ENCODE peak calls at places on chromosomes 7 and 10, in nine cellular contexts. V is OCI-LY7, Q is ovary, W is mammary epithelial cell, I is IMR-90, B is left ventricle myocardium inferior, O is transverse colon, K is adrenal gland, S is colonic mucosa. M is an unnamed sample. For H3K4me1, the result is how much of the 10 kb centered on the place peaks cover.

GRCh38 chr10:105785721-105786120 is 1144.6 kb downstream of the SORCS3 start:
- DNase-seq in O (no peak), V (no peak), W (peak), Q (no peak), I (no peak), S (no peak), K (no peak), B (no peak), M (no peak)

GRCh38 chr10:68385740-68386139 is 21.3 kb downstream of the RUFY2 start:
- DNase-seq in K (no peak), O (no peak), I (no peak), Q (no peak), V (no peak), W (no peak), B (no peak), S (no peak), M (no peak)

GRCh38 chr7:23653942-23654341 is 26.1 kb upstream of the FAM221A start:
- DNase-seq in Q (no peak), B (no peak), V (no peak), K (no peak), O (no peak), S (no peak), I (no peak), W (no peak), M (no peak)

GRCh38 chr7:80053098-80053497 is 81.5 kb upstream of the GNAI1 start:
- DNase-seq in K (no peak), W (no peak), V (no peak), S (no peak), Q (no peak), I (no peak), O (no peak), B (no peak), M (no peak)

GRCh38 chr7:86926732-86927131 is 132.7 kb downstream of the ELAPOR2 start:
- DNase-seq in K (peak), B (no peak), Q (no peak), O (no peak), W (peak), V (peak), S (peak), I (peak), M (peak)

GRCh38 chr10:48656241-48656921 is 28.3 kb upstream of the WDFY4 start:
- DNase-seq in I (peak), W (peak), O (peak), K (peak), V (peak), Q (peak), S (peak), B (peak), M (peak)

GRCh38 chr7:134454277-134454676 is 4.6 kb downstream of the AKR1B1 start:
- DNase-seq in O (no peak), W (no peak), Q (no peak), K (no peak), I (peak), S (no peak), B (no peak), V (no peak), M (peak)

GRCh38 chr7:25847331-25848070 is 304.5 kb upstream of the NFE2L3 start:
- DNase-seq in I (peak), S (no peak), O (no peak), W (no peak), B (no peak), V (no peak), Q (no peak), K (no peak), M (no peak)

GRCh38 chr10:63166742-63167258 is 33.7 kb downstream of the NRBF2 start:
- DNase-seq in K (peak), B (no peak), W (peak), V (peak), Q (no peak), S (peak), I (peak), O (no peak), M (no peak)

GRCh38 chr10:117214401-117214800 is 17.1 kb downstream of the KCNK18 start:
- DNase-seq in S (no peak), O (no peak), K (no peak), B (no peak), W (peak), I (peak), Q (no peak), V (no peak), M (no peak)

GRCh38 chr7:128115821-128116723 is 84.8 kb upstream of the LRRC4 start:
- DNase-seq in I (no peak), W (no peak), B (no peak), V (no peak), Q (no peak), K (no peak), O (no peak), S (peak), M (no peak)

GRCh38 chr7:45402480-45403218 is 171.5 kb upstream of the ADCY1 start:
- DNase-seq in S (no peak), W (peak), V (no peak), B (no peak), I (peak), K (no peak), O (no peak), Q (no peak), M (no peak)

GRCh38 chr7:134593530-134594392 is 44.9 kb downstream of the AKR1B15 start:
- DNase-seq in O (peak), V (no peak), W (peak), B (peak), Q (peak), I (peak), S (peak), K (peak), M (no peak)

GRCh38 chr7:127819975-127820778 is 168.2 kb downstream of the SND1 start:
- DNase-seq in Q (no peak), O (no peak), B (no peak), W (peak), V (no peak), S (no peak), I (peak), K (no peak), M (no peak)

GRCh38 chr10:91610444-91610843 is 22.4 kb downstream of the PPP1R3C start:
- DNase-seq in V (no peak), K (no peak), S (no peak), Q (no peak), B (no peak), O (no peak), W (no peak), I (peak), M (no peak)
- H3K4me1 ChIP-seq in V (under half), K (under half), S (under half), Q (under half), B (half or more), O (under half), W (under half), I (under half), M (under half)

GRCh38 chr7:55133630-55134392 is 115.0 kb downstream of the EGFR start:
- DNase-seq in K (no peak), S (no peak), I (peak), Q (no peak), O (no peak), V (no peak), W (peak), B (peak), M (no peak)

GRCh38 chr7:55132550-55132889 is 113.7 kb downstream of the EGFR start:
- DNase-seq in Q (no peak), K (no peak), I (no peak), V (no peak), B (no peak), S (no peak), W (no peak), O (no peak), M (no peak)

GRCh38 chr7:55132890-55133551 is 114.2 kb downstream of the EGFR start:
- DNase-seq in Q (no peak), W (peak), O (peak), S (no peak), B (no peak), K (no peak), I (peak), V (no peak), M (no peak)

GRCh38 chr7:55135462-55135861 is 116.6 kb downstream of the EGFR start:
- DNase-seq in W (no peak), V (no peak), Q (no peak), O (no peak), K (no peak), B (no peak), S (no peak), I (no peak), M (no peak)

GRCh38 chr7:55134786-55135185 is 116.0 kb downstream of the EGFR start:
- DNase-seq in W (no peak), K (no peak), B (no peak), O (no peak), S (no peak), Q (no peak), V (no peak), I (peak), M (no peak)
- H3K4me1 ChIP-seq in W (half or more), K (under half), B (half or more), O (under half), S (under half), Q (under half), V (under half), I (under half), M (under half)

GRCh38 chr10:79405995-79406515 is 39.4 kb downstream of the ZCCHC24 start:
- DNase-seq in S (no peak), V (no peak), K (no peak), W (no peak), B (no peak), O (no peak), I (no peak), Q (no peak), M (no peak)

GRCh38 chr10:79406683-79407396 is 38.6 kb downstream of the ZCCHC24 start:
- DNase-seq in Q (no peak), V (no peak), O (no peak), S (no peak), W (no peak), K (no peak), B (no peak), I (no peak), M (no peak)

GRCh38 chr10:79407811-79408795 is 37.3 kb downstream of the ZCCHC24 start:
- DNase-seq in S (no peak), K (no peak), V (no peak), O (peak), Q (peak), B (peak), W (no peak), I (peak), M (no peak)

GRCh38 chr10:79409038-79410035 is 36.1 kb downstream of the ZCCHC24 start:
- DNase-seq in O (no peak), B (no peak), V (no peak), I (no peak), Q (no peak), S (no peak), W (no peak), K (no peak), M (no peak)

DNA sequence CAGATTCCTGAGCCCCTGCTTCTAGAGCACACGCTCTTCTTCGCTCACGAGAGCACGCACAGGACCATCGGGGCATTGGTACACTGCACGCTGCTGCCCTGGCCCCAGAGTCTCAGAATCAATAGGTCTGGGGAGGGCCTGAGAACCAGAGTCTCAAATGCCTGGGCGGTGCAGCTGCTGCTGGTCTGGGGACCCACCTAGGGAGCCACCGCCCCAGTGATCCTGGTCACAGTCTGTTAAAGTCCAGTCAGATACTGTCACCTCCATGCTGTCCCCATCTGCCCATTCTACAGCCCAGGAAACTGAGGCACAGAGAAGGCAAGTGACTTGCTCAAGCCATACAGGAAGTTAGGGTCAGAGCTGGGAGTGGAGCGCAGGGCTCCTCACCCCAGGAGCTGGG is 38.0 kb downstream of the ZCCHC24 start:
- DNase-seq in I (no peak), W (no peak), O (no peak), S (no peak), B (no peak), K (no peak), Q (no peak), V (no peak), M (no peak)
- H3K4me1 ChIP-seq in I (half or more), W (under half), O (half or more), S (under half), B (under half), K (under half), Q (half or more), V (under half), M (under half)

DNA sequence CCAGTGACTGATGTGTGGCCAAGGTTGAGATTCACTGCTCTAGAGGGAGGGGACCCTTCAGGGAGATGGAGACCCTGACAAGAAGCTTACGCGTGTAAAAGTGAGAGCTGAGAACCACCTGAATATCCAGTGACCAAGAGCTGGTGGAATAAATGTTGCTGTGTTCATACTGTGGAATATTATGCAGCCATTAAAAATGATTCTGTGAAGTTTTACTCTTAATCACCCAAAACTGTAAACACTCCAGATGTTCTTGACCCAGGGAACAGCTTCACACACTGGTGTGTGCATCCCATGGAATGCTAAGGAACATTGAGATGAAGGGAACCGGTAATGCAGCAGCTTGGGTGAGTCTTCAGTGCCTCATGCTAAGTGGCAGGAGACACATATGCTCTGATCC is 4.3 kb upstream of the POLM start:
- DNase-seq in Q (no peak), I (no peak), V (no peak), B (no peak), K (no peak), O (no peak), S (no peak), W (no peak), M (no peak)
- H3K4me1 ChIP-seq in Q (under half), I (under half), V (under half), B (under half), K (under half), O (under half), S (under half), W (under half), M (under half)

GRCh38 chr10:95389176-95389575 is 98.4 kb upstream of the PDLIM1 start:
- DNase-seq in W (no peak), K (no peak), V (no peak), O (no peak), Q (no peak), I (no peak), S (no peak), B (no peak), M (no peak)
- H3K4me1 ChIP-seq in W (under half), K (under half), V (under half), O (under half), Q (under half), I (under half), S (under half), B (half or more), M (under half)

DNA sequence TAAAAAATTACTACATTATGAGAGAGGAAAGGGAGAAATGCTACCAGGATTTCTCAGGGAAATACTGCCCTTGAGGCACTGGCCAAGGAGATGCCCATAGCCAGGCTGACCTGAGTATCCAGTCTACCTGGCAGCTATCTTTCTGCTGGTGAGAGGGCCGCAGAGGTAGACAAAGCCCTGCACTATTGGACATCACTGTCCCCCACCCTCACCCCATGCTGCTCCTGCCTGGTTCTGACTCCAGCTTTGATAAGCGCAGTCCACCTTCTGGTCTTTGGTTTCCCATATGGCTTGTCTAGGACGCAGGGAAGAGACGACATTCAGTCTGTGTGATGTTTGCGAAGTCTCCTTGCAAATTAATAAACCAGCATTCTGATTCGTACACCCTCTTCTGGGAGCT is 3.7 kb downstream of the ITPRIP start:
- DNase-seq in S (peak), W (no peak), I (no peak), Q (no peak), B (no peak), O (no peak), K (no peak), V (no peak), M (no peak)
- H3K4me1 ChIP-seq in S (under half), W (half or more), I (half or more), Q (under half), B (half or more), O (half or more), K (under half), V (half or more), M (half or more)

DNA sequence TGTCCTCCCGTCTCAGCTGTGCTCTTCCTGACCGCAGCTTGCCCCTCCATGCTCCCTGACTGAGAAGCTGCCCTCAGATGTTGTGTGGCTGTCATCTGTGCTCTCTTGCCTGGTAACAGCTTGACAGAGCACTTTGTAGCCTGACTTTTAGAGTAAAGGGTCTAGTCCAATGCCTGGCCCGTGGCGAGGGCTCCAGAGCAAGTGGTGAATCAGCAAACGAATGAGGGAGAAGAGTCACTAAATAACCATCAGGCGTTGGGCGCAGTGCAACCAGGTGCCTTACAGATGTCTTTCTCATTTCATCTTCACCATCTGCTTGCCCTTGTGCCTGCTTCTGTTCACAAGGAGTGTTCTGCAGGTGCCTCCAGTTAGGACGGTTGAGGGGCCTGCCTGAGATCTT is 45.6 kb downstream of the MKI67 start:
- DNase-seq in S (no peak), K (no peak), O (no peak), B (no peak), W (no peak), Q (no peak), V (no peak), I (no peak), M (no peak)
- H3K4me1 ChIP-seq in S (under half), K (under half), O (under half), B (under half), W (under half), Q (under half), V (under half), I (under half), M (under half)

DNA sequence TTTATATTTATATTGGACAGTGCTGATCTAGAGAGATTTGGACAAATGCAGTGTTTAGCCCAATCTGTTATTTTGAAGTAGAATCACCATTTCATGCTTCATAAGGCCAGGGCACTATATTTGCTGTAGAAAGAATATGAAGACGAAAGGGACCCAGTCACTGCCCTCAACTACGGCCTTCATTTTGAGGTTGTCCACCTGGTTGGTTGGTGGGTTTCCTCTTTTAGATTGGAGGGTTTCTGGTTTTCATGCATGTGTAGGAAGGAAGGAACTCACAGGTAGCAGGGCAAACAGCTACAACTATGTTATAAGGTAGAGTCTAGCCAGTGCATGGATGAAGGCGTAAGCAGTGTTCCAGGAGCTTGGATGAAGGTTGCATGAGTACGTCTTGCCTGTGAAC is 56.3 kb downstream of the ARID5B start:
- DNase-seq in V (peak), I (no peak), Q (no peak), W (no peak), S (no peak), K (no peak), O (no peak), B (no peak), M (no peak)
- H3K4me1 ChIP-seq in V (half or more), I (under half), Q (under half), W (under half), S (under half), K (under half), O (under half), B (under half), M (under half)

GRCh38 chr10:132518572-132519381 is 18.8 kb upstream of the INPP5A start:
- DNase-seq in O (peak), Q (peak), B (peak), W (no peak), V (no peak), K (peak), S (peak), I (no peak), M (no peak)

GRCh38 chr10:132515811-132516726 is 21.5 kb upstream of the INPP5A start:
- DNase-seq in O (peak), S (no peak), Q (no peak), V (no peak), W (no peak), I (no peak), B (no peak), K (peak), M (no peak)

GRCh38 chr10:132519382-132520146 is 18.0 kb upstream of the INPP5A start:
- DNase-seq in W (no peak), V (no peak), Q (peak), K (peak), O (peak), B (no peak), I (no peak), S (no peak), M (no peak)

GRCh38 chr10:132516771-132517725 is 20.5 kb upstream of the INPP5A start:
- DNase-seq in B (peak), S (peak), K (peak), I (peak), Q (peak), V (no peak), W (peak), O (peak), M (no peak)

GRCh38 chr10:132517951-132518521 is 19.6 kb upstream of the INPP5A start:
- DNase-seq in W (no peak), O (peak), Q (no peak), V (no peak), K (peak), S (no peak), I (no peak), B (no peak), M (no peak)
- H3K4me1 ChIP-seq in W (under half), O (under half), Q (under half), V (under half), K (under half), S (under half), I (under half), B (half or more), M (under half)

GRCh38 chr10:74075906-74076305 is 74.7 kb downstream of the AP3M1 start:
- DNase-seq in K (no peak), W (no peak), I (no peak), O (no peak), V (no peak), S (no peak), Q (no peak), B (no peak), M (no peak)

GRCh38 chr10:74079028-74079913 is 71.4 kb downstream of the AP3M1 start:
- DNase-seq in V (no peak), B (no peak), S (no peak), I (peak), Q (no peak), W (no peak), K (no peak), O (no peak), M (no peak)

GRCh38 chr10:74078037-74078436 is 72.6 kb downstream of the AP3M1 start:
- DNase-seq in I (peak), B (no peak), O (no peak), W (no peak), V (peak), S (no peak), Q (no peak), K (no peak), M (no peak)

GRCh38 chr10:74077416-74077815 is 73.2 kb downstream of the AP3M1 start:
- DNase-seq in W (no peak), Q (no peak), B (no peak), I (no peak), S (no peak), V (no peak), K (no peak), O (no peak), M (no peak)

DNA sequence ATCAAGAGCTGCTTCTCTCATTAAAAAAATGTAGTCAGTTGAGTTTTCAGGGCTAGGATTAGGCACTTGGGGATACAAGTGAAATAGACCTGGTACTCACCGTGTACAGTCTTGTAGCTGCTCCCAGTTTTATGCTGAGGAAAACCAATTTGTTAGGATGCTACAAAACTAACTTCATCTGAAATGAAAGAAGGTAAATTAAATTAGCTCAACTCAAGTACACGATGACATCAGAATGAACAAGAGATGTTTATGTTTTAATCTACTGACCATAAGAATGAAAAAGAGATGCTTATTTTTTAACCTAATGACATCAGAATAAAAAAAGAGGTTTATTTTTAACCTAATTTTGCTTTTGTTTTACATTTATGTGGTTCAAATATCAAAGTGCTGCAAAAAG is 73.7 kb downstream of the AP3M1 start:
- DNase-seq in Q (no peak), K (no peak), B (no peak), O (no peak), I (peak), S (no peak), V (no peak), W (no peak), M (no peak)
- H3K4me1 ChIP-seq in Q (under half), K (under half), B (half or more), O (under half), I (under half), S (under half), V (half or more), W (under half), M (under half)

M was measured in naive thymus-derived CD4-positive, alpha-beta T cell.